ENCODE peak calls at places on chromosome 3, in nine cellular contexts. F is foreskin keratinocyte, O is neural crest cell, M is RWPE1, G is H1, Q is GM20000, X is MCF 10A, I is cardiac fibroblast, N is right atrium auricular region. B is an unnamed sample.
A peak's percentile ranks its signal among the peaks of the same experiment; 100 is the strongest.

GRCh38 chr3:104214277-104214676 is 1152.4 kb upstream of the ALCAM start:
- DNase-seq in G (no peak), F (no peak), M (no peak), X (no peak), Q (no peak), O (no peak), N (no peak), I (no peak), B (no peak)

GRCh38 chr3:171293142-171293782 is 166.9 kb downstream of the TNIK start:
- DNase-seq in O (no peak), M (no peak), I (no peak), N (no peak), X (no peak), Q (peak; percentile 12), F (no peak), G (no peak), B (no peak)

GRCh38 chr3:15342945-15343344 is 10.6 kb upstream of the SH3BP5 start:
- DNase-seq in I (no peak), M (no peak), G (no peak), Q (no peak), O (no peak), X (no peak), F (no peak), N (no peak), B (no peak)

GRCh38 chr3:61451841-61452240 is 109.5 kb upstream of the PTPRG start:
- DNase-seq in F (peak; percentile 38), X (peak; percentile 13), N (no peak), I (peak; percentile 39), O (no peak), Q (no peak), M (no peak), G (no peak), B (no peak)

GRCh38 chr3:140467104-140467577 is 210.7 kb upstream of the TRIM42 start:
- DNase-seq in M (no peak), F (peak; percentile 46), X (peak; percentile 50), Q (no peak), G (no peak), N (no peak), O (no peak), I (peak; percentile 56), B (no peak)

GRCh38 chr3:32203854-32204253 is 34.6 kb upstream of the CMTM8 start:
- DNase-seq in Q (no peak), I (peak; percentile 32), O (no peak), X (peak; percentile 24), M (peak; percentile 6), N (no peak), F (peak; percentile 18), G (no peak), B (no peak)

GRCh38 chr3:94036909-94037507 is 8.6 kb upstream of the STX19 start:
- DNase-seq in F (peak; percentile 33), X (peak; percentile 59), I (peak; percentile 74), Q (no peak), G (no peak), M (peak; percentile 30), O (no peak), N (no peak), B (no peak)

GRCh38 chr3:158221426-158221825 is 111.5 kb downstream of the RSRC1 start:
- DNase-seq in X (no peak), O (no peak), Q (no peak), I (no peak), F (peak; percentile 75), G (no peak), N (no peak), M (peak; percentile 9), B (no peak)

GRCh38 chr3:41117398-41117870 is 81.9 kb upstream of the CTNNB1 start:
- DNase-seq in O (peak; percentile 12), I (peak; percentile 91), F (peak; percentile 96), N (peak; percentile 92), X (peak; percentile 98), M (peak; percentile 79), Q (peak; percentile 65), G (no peak), B (peak; percentile 55)

GRCh38 chr3:59818033-59818936 is 768.5 kb upstream of the CFAP20DC start:
- DNase-seq in Q (no peak), O (no peak), M (peak; percentile 79), F (peak; percentile 86), G (no peak), X (peak; percentile 97), N (peak; percentile 90), I (peak; percentile 97), B (peak; percentile 81)

GRCh38 chr3:184460276-184460675 is 80.4 kb downstream of the CHRD start:
- DNase-seq in O (no peak), N (no peak), X (no peak), G (no peak), I (peak; percentile 54), Q (no peak), M (no peak), F (no peak), B (no peak)

GRCh38 chr3:134852893-134853351 is 57.9 kb downstream of the EPHB1 start:
- DNase-seq in X (no peak), O (no peak), I (no peak), F (no peak), Q (peak; percentile 61), M (no peak), G (no peak), N (no peak), B (no peak)

GRCh38 chr3:16529264-16529663 is 15.8 kb upstream of the RFTN1 start:
- DNase-seq in M (no peak), F (no peak), Q (no peak), I (peak; percentile 36), X (no peak), O (no peak), G (no peak), N (no peak), B (no peak)
- TF ChIP-seq CTCF in M (no peak), F (peak; percentile 23), Q (no peak), I (peak; percentile 10), X (no peak), O (no peak), G (no peak), N (no peak), B (no peak)

DNA sequence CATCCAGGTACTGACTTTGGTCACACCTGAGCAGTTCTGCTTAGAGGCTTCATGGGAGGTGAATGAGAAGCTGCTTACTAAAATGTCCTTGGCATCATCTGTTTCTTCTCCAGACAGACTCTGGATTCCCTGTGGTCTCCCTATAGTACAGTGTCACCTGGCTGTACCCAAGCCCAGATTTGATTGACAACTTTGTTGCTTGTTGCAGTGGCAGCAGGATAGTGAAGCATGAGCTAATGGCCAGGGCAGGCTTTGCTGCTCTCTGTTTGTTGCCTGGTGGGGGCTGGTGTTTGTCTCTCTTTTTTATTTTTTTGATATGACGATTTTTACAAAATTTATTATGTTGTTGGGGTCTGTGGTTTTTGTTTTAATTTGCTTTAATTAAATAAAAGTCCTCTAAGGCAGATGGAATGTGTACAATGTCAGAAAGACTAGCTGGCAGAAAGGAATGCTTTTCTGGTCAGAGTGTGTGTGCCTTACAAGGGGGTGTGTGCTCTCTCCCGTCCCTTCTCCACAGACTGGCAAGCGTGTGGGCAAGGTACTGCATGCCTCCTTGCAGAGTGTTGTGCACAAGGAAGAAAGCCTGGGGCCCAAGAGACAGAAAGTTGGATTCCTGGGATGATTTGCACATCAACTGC is 15.3 kb upstream of the CLEC3B start:
- DNase-seq in Q (no peak), M (no peak), G (no peak), X (no peak), I (peak; percentile 62), O (no peak), N (no peak), F (peak; percentile 88), B (no peak)
- TF ChIP-seq CTCF in Q (no peak), M (no peak), G (no peak), X (no peak), I (no peak), O (no peak), N (no peak), F (peak; percentile 7), B (no peak)

GRCh38 chr3:47423548-47424145 is 42.8 kb downstream of the PTPN23 start:
- DNase-seq in F (no peak), M (no peak), O (no peak), I (no peak), G (no peak), Q (no peak), N (no peak), X (no peak), B (no peak)

GRCh38 chr3:47420044-47420430 is 39.2 kb downstream of the PTPN23 start:
- DNase-seq in G (no peak), Q (no peak), F (no peak), M (no peak), O (no peak), X (no peak), I (no peak), N (no peak), B (no peak)

GRCh38 chr3:47420511-47421484 is 40.0 kb downstream of the PTPN23 start:
- DNase-seq in Q (peak; percentile 95), G (peak; percentile 81), F (peak; percentile 74), O (peak; percentile 95), M (peak; percentile 72), N (peak; percentile 91), X (peak; percentile 91), I (peak; percentile 93), B (peak; percentile 87)

GRCh38 chr3:47422743-47423142 is 41.9 kb downstream of the PTPN23 start:
- DNase-seq in G (no peak), I (no peak), M (no peak), O (no peak), N (no peak), Q (no peak), F (no peak), X (no peak), B (no peak)

GRCh38 chr3:47421741-47422649 is 41.2 kb downstream of the PTPN23 start:
- DNase-seq in I (peak; percentile 36), X (peak; percentile 49), F (no peak), Q (peak; percentile 35), O (no peak), G (no peak), M (no peak), N (no peak), B (no peak)
- TF ChIP-seq CTCF in I (peak; percentile 24), X (no peak), F (peak; percentile 54), Q (no peak), O (peak; percentile 27), G (peak; percentile 67), M (no peak), N (no peak), B (no peak)

GRCh38 chr3:99843590-99844260 is 26.1 kb downstream of the CMSS1 start:
- DNase-seq in N (no peak), F (no peak), Q (no peak), O (no peak), G (no peak), X (no peak), I (no peak), M (no peak), B (no peak)
- TF ChIP-seq CTCF in N (no peak), F (no peak), Q (no peak), O (no peak), G (no peak), X (no peak), I (no peak), M (peak; percentile 19), B (no peak)

GRCh38 chr3:156010829-156011228 is 109.5 kb upstream of the KCNAB1 start:
- DNase-seq in Q (no peak), I (peak; percentile 14), O (no peak), M (peak; percentile 20), G (no peak), X (peak; percentile 53), N (no peak), F (peak; percentile 29), B (no peak)
- TF ChIP-seq CTCF in Q (no peak), I (peak; percentile 30), O (peak; percentile 64), M (peak; percentile 14), G (peak; percentile 63), X (peak; percentile 45), N (no peak), F (peak; percentile 65), B (no peak)

GRCh38 chr3:69161587-69162196 is 39.3 kb upstream of the LMOD3 start:
- DNase-seq in G (no peak), Q (peak; percentile 53), X (peak; percentile 65), N (no peak), F (peak; percentile 26), O (peak; percentile 18), M (peak; percentile 59), I (peak; percentile 73), B (no peak)
- TF ChIP-seq CTCF in G (peak; percentile 83), Q (peak; percentile 61), X (peak; percentile 88), N (peak; percentile 95), F (peak; percentile 95), O (peak; percentile 96), M (peak; percentile 94), I (peak; percentile 87), B (peak; percentile 96)